ENCODE peak calls at places on chromosomes 7 and 10, in four cellular contexts. S is skeletal muscle cell, O is T-helper 1 cell, J is Calu3. U is an unnamed sample.

GRCh38 chr10:63071145-63071544 is 62.0 kb upstream of the NRBF2 start:
- DNase-seq in S (no peak), O (no peak), J (peak), U (no peak)

GRCh38 chr7:133635541-133635940 is 382.7 kb downstream of the EXOC4 start:
- DNase-seq in S (no peak), O (no peak), J (no peak), U (no peak)

GRCh38 chr7:69764071-69764470 is 165.8 kb downstream of the AUTS2 start:
- DNase-seq in S (no peak), O (no peak), J (no peak), U (no peak)

GRCh38 chr7:106365252-106366005 is 80.6 kb upstream of the NAMPT start:
- DNase-seq in S (no peak), O (no peak), J (peak), U (no peak)

GRCh38 chr10:132170561-132171361 is 16.0 kb upstream of the DPYSL4 start:
- DNase-seq in S (no peak), O (no peak), J (no peak), U (no peak)

GRCh38 chr7:22723171-22723601 is 3.8 kb upstream of the IL6 start:
- DNase-seq in S (no peak), O (no peak), J (no peak), U (no peak)

GRCh38 chr7:88669913-88670312 is 89.6 kb upstream of the ZNF804B start:
- DNase-seq in S (no peak), O (no peak), J (no peak), U (no peak)

GRCh38 chr7:52691257-52691656 is 344.2 kb upstream of the POM121L12 start:
- DNase-seq in S (no peak), O (no peak), J (no peak), U (no peak)

GRCh38 chr7:34208878-34209621 is 303.7 kb downstream of the BMPER start:
- DNase-seq in S (no peak), O (no peak), J (no peak), U (no peak)